ENCODE peak calls at places on chromosomes 7 and 10, in four cellular contexts. One of them, this sample, is unnamed.

GRCh38 chr7:99142727-99143521 is 984 bp downstream of the SMURF1 start:
- DNase-seq in HepG2: peak
- DNase-seq in GM12878: peak
- DNase-seq in K562: peak
- DNase-seq in this sample: peak

GRCh38 chr7:114865564-114865963 is 56.3 kb upstream of the MDFIC start:
- DNase-seq in HepG2: peak
- DNase-seq in K562: no peak
- DNase-seq in GM12878: peak
- DNase-seq in this sample: peak

GRCh38 chr7:51043461-51043860 is 260.8 kb upstream of the GRB10 start:
- DNase-seq in HepG2: no peak
- DNase-seq in K562: no peak
- DNase-seq in GM12878: no peak
- DNase-seq in this sample: no peak

GRCh38 chr10:79183468-79183865 is 114.7 kb downstream of the ZMIZ1 start:
- DNase-seq in K562: no peak
- DNase-seq in HepG2: no peak
- DNase-seq in GM12878: no peak
- DNase-seq in this sample: no peak

GRCh38 chr10:1610986-1611770 is 126.1 kb downstream of the ADARB2 start:
- DNase-seq in K562: no peak
- DNase-seq in HepG2: no peak
- DNase-seq in GM12878: no peak
- DNase-seq in this sample: no peak

GRCh38 chr10:111756541-111757061 is 427.0 kb downstream of the GPAM start:
- DNase-seq in GM12878: no peak
- DNase-seq in K562: no peak
- DNase-seq in HepG2: peak
- DNase-seq in this sample: peak

GRCh38 chr10:117165557-117166419 is 27.7 kb upstream of the VAX1 start:
- DNase-seq in HepG2: no peak
- DNase-seq in GM12878: no peak
- DNase-seq in K562: peak
- DNase-seq in this sample: peak

GRCh38 chr7:39647816-39648215 is 24.4 kb downstream of the RALA start:
- DNase-seq in HepG2: no peak
- DNase-seq in GM12878: no peak
- DNase-seq in K562: no peak
- DNase-seq in this sample: no peak

GRCh38 chr7:75776295-75776971 is 4.4 kb upstream of the CCL26 start:
- DNase-seq in K562: no peak
- DNase-seq in HepG2: no peak
- DNase-seq in GM12878: peak
- DNase-seq in this sample: no peak

GRCh38 chr10:5284311-5285057 is 80.3 kb upstream of the UCN3 start:
- DNase-seq in K562: peak
- DNase-seq in GM12878: no peak
- DNase-seq in HepG2: no peak
- DNase-seq in this sample: no peak

GRCh38 chr10:92074126-92074887 is 150.7 kb downstream of the BTAF1 start:
- DNase-seq in K562: peak
- DNase-seq in HepG2: no peak
- DNase-seq in GM12878: no peak
- DNase-seq in this sample: no peak

GRCh38 chr10:47374611-47375536 is 9.2 kb downstream of the ZNF488 start:
- DNase-seq in K562: no peak
- DNase-seq in GM12878: no peak
- DNase-seq in HepG2: no peak
- DNase-seq in this sample: no peak

GRCh38 chr7:20240080-20240926 is 23.1 kb upstream of the MACC1 start:
- DNase-seq in GM12878: peak
- DNase-seq in K562: no peak
- DNase-seq in HepG2: no peak
- DNase-seq in this sample: no peak
- TF ChIP-seq SP1 in GM12878: peak
- TF ChIP-seq SP1 in K562: no peak
- TF ChIP-seq SP1 in HepG2: no peak
- TF ChIP-seq SP1 in this sample: no peak

DNA sequence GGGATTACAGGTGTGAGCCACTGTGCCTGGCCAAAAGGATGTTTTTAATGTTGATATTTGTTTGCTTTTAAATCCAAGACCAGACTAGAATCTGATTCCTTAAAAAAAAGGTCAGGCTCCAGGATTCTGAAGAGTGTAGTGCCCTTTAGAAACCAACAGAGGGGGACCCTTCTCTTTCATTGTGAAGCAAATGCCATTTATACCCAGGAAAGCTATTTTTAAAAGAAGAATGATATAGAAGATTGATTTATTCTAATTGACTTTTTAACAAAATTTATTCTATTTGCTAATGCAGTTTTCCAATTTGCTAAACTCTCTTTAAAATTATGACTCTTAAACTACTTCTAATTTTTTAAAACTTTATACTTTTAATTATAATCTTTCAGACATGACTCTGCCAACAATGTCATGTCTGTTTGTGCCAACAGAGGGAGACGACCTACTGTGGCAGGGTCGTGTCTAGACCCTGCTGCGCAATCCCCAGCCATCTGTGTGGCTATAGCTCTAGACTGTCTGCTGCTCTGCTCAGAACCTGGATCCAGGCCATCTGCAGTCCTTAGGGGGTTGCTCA is 201.0 kb upstream of the IMMP2L start:
- DNase-seq in HepG2: peak
- DNase-seq in GM12878: no peak
- DNase-seq in K562: no peak
- DNase-seq in this sample: peak
- TF ChIP-seq FOXK2 in HepG2: no peak
- TF ChIP-seq FOXK2 in GM12878: no peak
- TF ChIP-seq FOXK2 in K562: no peak
- TF ChIP-seq FOXK2 in this sample: no peak

GRCh38 chr10:100968839-100969174 is 497 bp upstream of the SEMA4G start:
- DNase-seq in K562: no peak
- DNase-seq in GM12878: no peak
- DNase-seq in HepG2: no peak
- DNase-seq in this sample: no peak
- TF ChIP-seq SP1 in K562: no peak
- TF ChIP-seq SP1 in GM12878: no peak
- TF ChIP-seq SP1 in HepG2: no peak
- TF ChIP-seq SP1 in this sample: no peak

DNA sequence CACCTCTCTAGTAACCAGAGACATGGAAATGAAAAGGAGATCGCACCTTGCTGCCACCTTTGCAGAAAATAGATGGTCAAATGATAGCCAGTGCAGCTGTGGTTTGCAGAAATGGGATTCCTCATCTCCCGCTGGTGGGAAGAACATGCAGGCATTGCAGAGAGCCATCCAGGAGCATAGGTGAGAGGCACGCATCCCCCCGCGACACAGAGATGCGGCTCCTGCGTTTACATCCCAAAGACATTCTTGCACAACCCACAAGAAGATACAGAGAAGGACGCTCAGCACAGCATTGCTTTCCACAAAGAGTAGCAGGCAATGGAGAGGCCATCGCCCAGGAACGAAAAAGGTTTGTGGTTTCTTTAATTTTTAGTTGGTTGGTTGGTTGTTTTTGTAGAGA is 56.2 kb downstream of the OAT start:
- DNase-seq in K562: no peak
- DNase-seq in HepG2: no peak
- DNase-seq in GM12878: no peak
- DNase-seq in this sample: no peak
- TF ChIP-seq FOXK2 in K562: no peak
- TF ChIP-seq FOXK2 in HepG2: no peak
- TF ChIP-seq FOXK2 in GM12878: no peak
- TF ChIP-seq FOXK2 in this sample: no peak

GRCh38 chr10:67549390-67549789 is 146.6 kb downstream of the CTNNA3 start:
- DNase-seq in GM12878: no peak
- DNase-seq in HepG2: no peak
- DNase-seq in K562: no peak
- DNase-seq in this sample: no peak
- TF ChIP-seq SP1 in GM12878: no peak
- TF ChIP-seq SP1 in HepG2: no peak
- TF ChIP-seq SP1 in K562: no peak
- TF ChIP-seq SP1 in this sample: no peak

GRCh38 chr7:44278451-44279161 is 46.8 kb downstream of the CAMK2B start:
- DNase-seq in HepG2: no peak
- DNase-seq in GM12878: no peak
- DNase-seq in K562: no peak
- DNase-seq in this sample: no peak

GRCh38 chr7:44277391-44277790 is 48.0 kb downstream of the CAMK2B start:
- DNase-seq in GM12878: no peak
- DNase-seq in HepG2: no peak
- DNase-seq in K562: no peak
- DNase-seq in this sample: no peak

GRCh38 chr7:44276571-44277101 is 48.8 kb downstream of the CAMK2B start:
- DNase-seq in GM12878: no peak
- DNase-seq in K562: no peak
- DNase-seq in HepG2: no peak
- DNase-seq in this sample: no peak

GRCh38 chr7:44279286-44279685 is 46.1 kb downstream of the CAMK2B start:
- DNase-seq in K562: no peak
- DNase-seq in HepG2: no peak
- DNase-seq in GM12878: no peak
- DNase-seq in this sample: no peak

GRCh38 chr7:44277851-44278250 is 47.5 kb downstream of the CAMK2B start:
- DNase-seq in HepG2: no peak
- DNase-seq in GM12878: no peak
- DNase-seq in K562: no peak
- DNase-seq in this sample: no peak
- TF ChIP-seq FOXK2 in HepG2: no peak
- TF ChIP-seq FOXK2 in GM12878: no peak
- TF ChIP-seq FOXK2 in K562: no peak
- TF ChIP-seq FOXK2 in this sample: no peak

DNA sequence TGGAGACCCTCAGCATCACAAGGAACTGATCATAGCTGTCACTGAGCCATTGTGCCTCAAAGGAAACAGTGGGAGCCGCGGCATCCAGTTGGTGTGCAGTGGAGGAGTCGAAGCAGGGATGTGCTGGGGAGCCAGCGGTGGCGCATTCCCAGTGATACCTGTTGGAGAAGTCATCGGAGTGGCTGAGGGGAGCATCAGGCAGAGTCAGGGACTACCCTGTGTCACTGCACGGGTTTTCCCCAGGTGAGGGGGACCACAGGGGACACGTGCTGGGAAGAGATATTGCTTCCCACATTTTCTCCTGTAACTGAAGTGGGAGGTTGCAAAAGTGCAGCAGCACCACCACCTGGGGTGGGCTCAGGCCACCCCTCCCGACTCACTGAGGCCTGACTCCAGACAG is 57.7 kb downstream of the PKD1L1 start:
- DNase-seq in HepG2: no peak
- DNase-seq in GM12878: no peak
- DNase-seq in K562: no peak
- DNase-seq in this sample: no peak
- TF ChIP-seq SP1 in HepG2: no peak
- TF ChIP-seq SP1 in GM12878: no peak
- TF ChIP-seq SP1 in K562: no peak
- TF ChIP-seq SP1 in this sample: no peak

GRCh38 chr10:129754211-129755050 is 209.6 kb downstream of the EBF3 start:
- DNase-seq in K562: no peak
- DNase-seq in GM12878: no peak
- DNase-seq in HepG2: no peak
- DNase-seq in this sample: no peak

GRCh38 chr10:129758591-129759021 is 205.5 kb downstream of the EBF3 start:
- DNase-seq in GM12878: no peak
- DNase-seq in K562: no peak
- DNase-seq in HepG2: no peak
- DNase-seq in this sample: no peak

GRCh38 chr10:129756912-129757861 is 206.9 kb downstream of the EBF3 start:
- DNase-seq in K562: no peak
- DNase-seq in GM12878: no peak
- DNase-seq in HepG2: no peak
- DNase-seq in this sample: no peak

GRCh38 chr10:129758180-129758579 is 205.9 kb downstream of the EBF3 start:
- DNase-seq in K562: no peak
- DNase-seq in HepG2: no peak
- DNase-seq in GM12878: no peak
- DNase-seq in this sample: no peak

GRCh38 chr10:129755075-129756020 is 208.7 kb downstream of the EBF3 start:
- DNase-seq in K562: no peak
- DNase-seq in HepG2: no peak
- DNase-seq in GM12878: no peak
- DNase-seq in this sample: no peak
- TF ChIP-seq FOXK2 in K562: no peak
- TF ChIP-seq FOXK2 in HepG2: no peak
- TF ChIP-seq FOXK2 in GM12878: no peak
- TF ChIP-seq FOXK2 in this sample: no peak